ENCODE peak calls at places on chromosomes 4 and X, in ten cellular contexts. M is stomach, P is IMR-90, C is NB4, F is adrenal gland, N is tibial nerve, J is breast epithelium, X is gastrocnemius medialis, L is Peyer's patch, T is uterus. G is an unnamed sample.

GRCh38 chrX:76428243-76429130 is 977 bp downstream of the MAGEE1 start:
- DNase-seq in M (peak), P (no peak), C (no peak), F (peak), N (no peak), J (no peak), X (no peak), L (peak), T (peak), G (peak)

GRCh38 chrX:110320588-110320987 is 2.7 kb upstream of the AMMECR1 start:
- DNase-seq in M (no peak), P (no peak), C (no peak), F (no peak), N (no peak), J (no peak), X (no peak), L (no peak), T (no peak), G (no peak)

GRCh38 chr4:188154668-188155423 is 15.6 kb downstream of the TRIML1 start:
- DNase-seq in M (no peak), P (no peak), C (no peak), F (no peak), N (no peak), J (no peak), X (no peak), L (no peak), T (no peak), G (no peak)

GRCh38 chrX:154761977-154762528 is 611 bp upstream of the DKC1 start:
- DNase-seq in M (no peak), P (no peak), C (no peak), F (no peak), N (no peak), J (no peak), X (no peak), L (no peak), T (no peak), G (no peak)

GRCh38 chrX:105822138-105823091 is at the start of gene NRK:
- DNase-seq in M (no peak), P (no peak), C (no peak), F (peak), N (no peak), J (no peak), X (no peak), L (no peak), T (peak), G (peak)

GRCh38 chr4:13347517-13348125 is 136.5 kb downstream of the RAB28 start:
- DNase-seq in M (no peak), P (peak), C (no peak), F (no peak), N (no peak), J (no peak), X (no peak), L (no peak), T (no peak), G (no peak)

GRCh38 chr4:56655627-56656345 is 25.3 kb downstream of the HOPX start:
- DNase-seq in M (no peak), P (no peak), C (no peak), F (peak), N (no peak), J (no peak), X (no peak), L (no peak), T (peak), G (no peak)

GRCh38 chr4:26150948-26151347 is 169.9 kb upstream of the RBPJ start:
- DNase-seq in M (no peak), P (peak), C (peak), F (no peak), N (peak), J (no peak), X (no peak), L (no peak), T (no peak), G (no peak)

GRCh38 chr4:14178421-14178820 is 550.9 kb upstream of the BOD1L1 start:
- DNase-seq in M (no peak), P (peak), C (no peak), F (no peak), N (no peak), J (no peak), X (no peak), L (no peak), T (no peak), G (no peak)

GRCh38 chr4:33930497-33930896 is 2313.8 kb downstream of the ARAP2 start:
- DNase-seq in M (no peak), P (no peak), C (no peak), F (no peak), N (no peak), J (no peak), X (no peak), L (no peak), T (no peak), G (no peak)

GRCh38 chrX:129825746-129826505 is 17.8 kb downstream of the ZDHHC9 start:
- DNase-seq in M (no peak), P (no peak), C (no peak), F (no peak), N (no peak), J (no peak), X (no peak), L (peak), T (no peak), G (no peak)

GRCh38 chrX:129823523-129823922 is 20.2 kb downstream of the ZDHHC9 start:
- DNase-seq in M (no peak), P (no peak), C (peak), F (no peak), N (no peak), J (no peak), X (no peak), L (no peak), T (no peak), G (no peak)

GRCh38 chrX:129824620-129825019 is 19.1 kb downstream of the ZDHHC9 start:
- DNase-seq in M (no peak), P (no peak), C (no peak), F (no peak), N (no peak), J (no peak), X (no peak), L (no peak), T (no peak), G (no peak)

DNA sequence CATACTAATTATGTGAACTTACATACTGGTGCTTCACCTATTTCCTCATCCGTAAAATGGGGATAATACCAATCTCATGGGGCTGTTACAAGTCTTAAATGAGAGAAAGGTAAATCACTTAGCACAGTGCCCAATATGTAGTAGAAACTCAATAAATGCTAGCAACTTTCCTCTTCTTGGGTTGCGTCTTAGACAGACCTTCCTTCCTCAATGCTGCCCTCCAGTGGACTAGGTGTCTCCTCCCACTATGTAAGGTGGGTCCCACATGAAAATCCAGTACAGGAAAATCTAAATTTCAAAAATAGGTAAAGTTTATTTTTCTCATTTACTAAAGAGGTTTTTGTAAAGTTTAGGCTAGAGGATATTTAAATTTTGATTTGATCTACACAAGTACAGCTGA is 20.6 kb downstream of the ZDHHC9 start:
- DNase-seq in M (peak), P (peak), C (peak), F (peak), N (peak), J (no peak), X (no peak), L (peak), T (peak), G (peak)
- TF ChIP-seq CTCF in M (peak), P (peak), C (peak), F (peak), N (peak), J (no peak), X (peak), L (peak), T (peak), G (peak)

DNA sequence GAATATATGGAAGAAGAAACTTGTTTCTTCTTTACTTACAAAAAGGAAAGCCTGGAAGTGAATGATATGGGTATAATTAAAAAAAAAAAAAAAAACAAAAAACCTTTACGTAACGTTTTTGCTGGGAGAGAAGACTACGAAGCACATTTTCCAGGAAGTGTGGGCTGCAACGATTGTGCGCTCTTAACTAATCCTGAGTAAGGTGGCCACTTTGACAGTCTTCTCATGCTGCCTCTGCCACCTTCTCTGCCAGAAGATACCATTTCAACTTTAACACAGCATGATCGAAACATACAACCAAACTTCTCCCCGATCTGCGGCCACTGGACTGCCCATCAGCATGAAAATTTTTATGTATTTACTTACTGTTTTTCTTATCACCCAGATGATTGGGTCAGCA is at the start of gene CD40LG:
- DNase-seq in M (no peak), P (no peak), C (no peak), F (no peak), N (no peak), J (no peak), X (no peak), L (no peak), T (no peak), G (no peak)
- TF ChIP-seq POLR2A in M (no peak), P (no peak), C (no peak), F (no peak), N (no peak), J (no peak), X (no peak), L (no peak), T (no peak), G (no peak)

GRCh38 chr4:168880087-168880675 is 129.9 kb downstream of the CBR4 start:
- DNase-seq in M (no peak), P (peak), C (no peak), F (no peak), N (no peak), J (no peak), X (no peak), L (no peak), T (no peak), G (no peak)

GRCh38 chr4:168883513-168883912 is 126.5 kb downstream of the CBR4 start:
- DNase-seq in M (no peak), P (peak), C (no peak), F (no peak), N (no peak), J (no peak), X (no peak), L (no peak), T (no peak), G (no peak)

GRCh38 chr4:168880811-168881595 is 129.1 kb downstream of the CBR4 start:
- DNase-seq in M (no peak), P (no peak), C (peak), F (no peak), N (no peak), J (peak), X (no peak), L (no peak), T (no peak), G (no peak)

GRCh38 chr4:168882650-168883233 is 127.3 kb downstream of the CBR4 start:
- DNase-seq in M (no peak), P (peak), C (no peak), F (peak), N (no peak), J (no peak), X (no peak), L (no peak), T (no peak), G (no peak)

DNA sequence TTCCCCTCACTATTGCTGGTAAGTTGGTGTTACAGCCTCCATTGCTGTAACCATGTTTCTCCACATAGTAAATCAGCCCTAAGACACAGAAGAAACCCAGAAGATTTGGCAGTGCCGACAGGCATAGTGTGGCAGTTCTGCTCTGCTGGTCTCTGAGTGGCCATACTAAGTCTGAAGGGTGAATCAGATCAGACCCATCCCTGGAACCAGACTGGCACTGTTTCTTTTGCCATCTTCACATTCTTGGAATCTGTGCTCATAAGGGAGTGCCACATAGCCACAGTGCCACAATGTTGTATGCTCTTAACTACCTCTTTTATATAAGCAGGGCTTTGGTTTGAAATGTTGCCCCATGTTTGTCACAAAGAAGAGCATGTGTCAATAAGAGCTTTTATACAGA is 128.3 kb downstream of the CBR4 start:
- DNase-seq in M (no peak), P (no peak), C (no peak), F (no peak), N (no peak), J (no peak), X (no peak), L (no peak), T (no peak), G (no peak)
- H3K4me3 ChIP-seq in M (no peak), P (no peak), C (no peak), F (no peak), N (no peak), J (no peak), X (no peak), L (no peak), T (no peak), G (no peak)

DNA sequence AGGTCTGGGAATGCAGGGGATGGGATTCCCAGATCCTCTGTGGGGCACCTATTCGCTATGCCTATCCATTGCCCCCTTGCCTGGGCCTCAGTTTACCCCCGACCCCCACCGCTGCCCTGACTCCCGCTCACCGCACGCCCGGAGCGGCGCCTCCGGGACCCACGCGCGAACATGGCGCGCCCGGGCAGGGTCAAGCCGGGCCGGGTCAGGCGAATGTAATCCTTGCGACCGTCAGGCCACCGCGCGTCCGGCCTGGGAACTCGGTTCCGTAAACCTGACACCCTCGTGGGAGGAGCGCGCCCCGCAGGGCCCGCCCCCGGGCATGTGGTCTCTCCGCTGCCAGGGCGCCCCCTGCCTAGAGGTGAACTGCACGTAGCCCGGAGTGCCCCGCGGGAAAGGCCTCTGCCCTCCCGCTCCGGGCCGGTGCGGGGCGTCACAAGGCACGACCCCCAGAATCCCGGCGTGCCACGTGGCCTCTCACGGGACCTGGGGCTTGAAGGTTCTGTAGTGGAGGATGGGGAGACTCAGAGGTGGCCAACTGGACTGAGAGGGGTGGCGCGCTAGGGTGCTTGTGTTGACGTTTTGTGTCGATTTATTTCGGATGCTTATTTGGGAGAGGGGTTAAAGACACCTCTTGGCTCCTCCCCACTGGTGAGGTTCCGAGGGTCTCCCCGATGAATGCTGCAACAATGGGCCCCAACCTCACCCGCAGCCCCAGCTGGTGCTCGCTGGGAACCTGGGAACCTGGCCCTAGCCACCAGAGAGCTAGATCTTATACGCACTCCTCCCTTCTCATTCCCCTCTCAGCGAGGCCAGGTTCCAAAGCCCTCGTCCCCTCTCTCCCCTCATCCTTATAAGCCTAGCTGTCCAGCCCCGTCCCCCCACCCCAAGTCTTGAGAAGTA is at the start of gene PRICKLE3:
- DNase-seq in M (peak), P (peak), C (peak), F (peak), N (peak), J (peak), X (peak), L (peak), T (peak), G (peak)
- TF ChIP-seq CTCF in M (no peak), P (peak), C (peak), F (peak), N (peak), J (no peak), X (peak), L (peak), T (peak), G (no peak)

GRCh38 chr4:61406677-61407076 is 206.6 kb downstream of the ADGRL3 start:
- DNase-seq in M (no peak), P (no peak), C (no peak), F (no peak), N (no peak), J (no peak), X (no peak), L (no peak), T (no peak), G (no peak)

GRCh38 chr4:61400446-61400845 is 200.3 kb downstream of the ADGRL3 start:
- DNase-seq in M (no peak), P (no peak), C (no peak), F (no peak), N (no peak), J (no peak), X (no peak), L (no peak), T (no peak), G (no peak)

GRCh38 chr4:61405307-61405706 is 205.2 kb downstream of the ADGRL3 start:
- DNase-seq in M (no peak), P (no peak), C (no peak), F (no peak), N (no peak), J (no peak), X (no peak), L (no peak), T (no peak), G (no peak)

GRCh38 chr4:61397174-61397573 is 197.0 kb downstream of the ADGRL3 start:
- DNase-seq in M (no peak), P (peak), C (peak), F (peak), N (no peak), J (no peak), X (no peak), L (no peak), T (no peak), G (no peak)

GRCh38 chr4:61401771-61402170 is 201.6 kb downstream of the ADGRL3 start:
- DNase-seq in M (no peak), P (no peak), C (no peak), F (no peak), N (no peak), J (no peak), X (no peak), L (no peak), T (no peak), G (no peak)
- TF ChIP-seq POLR2A in M (no peak), P (no peak), C (no peak), F (no peak), N (no peak), J (no peak), X (no peak), L (no peak), T (no peak), G (no peak)

GRCh38 chr4:76623217-76624060 is 188.4 kb downstream of the SHROOM3 start:
- DNase-seq in M (no peak), P (no peak), C (no peak), F (no peak), N (no peak), J (no peak), X (no peak), L (no peak), T (no peak), G (no peak)
- H3K4me3 ChIP-seq in M (no peak), P (no peak), C (no peak), F (peak), N (no peak), J (no peak), X (no peak), L (no peak), T (no peak), G (peak)